ENCODE peak calls at places on chromosomes 12 and 14, in five cellular contexts. One of them, this sample, is unnamed.

GRCh38 chr12:96375173-96375572 is 25.1 kb downstream of the CDK17 start:
- DNase-seq in esophagus squamous epithelium: no peak
- DNase-seq in adrenal gland: no peak
- DNase-seq in lower leg skin: no peak
- DNase-seq in GM12878: no peak
- DNase-seq in this sample: peak

GRCh38 chr12:64656429-64656828 is 46.1 kb downstream of the RASSF3 start:
- DNase-seq in GM12878: no peak
- DNase-seq in adrenal gland: peak
- DNase-seq in esophagus squamous epithelium: no peak
- DNase-seq in lower leg skin: no peak
- DNase-seq in this sample: no peak

GRCh38 chr14:29148221-29148620 is 381.6 kb downstream of the FOXG1 start:
- DNase-seq in GM12878: no peak
- DNase-seq in lower leg skin: no peak
- DNase-seq in esophagus squamous epithelium: no peak
- DNase-seq in adrenal gland: no peak
- DNase-seq in this sample: no peak

GRCh38 chr14:65223636-65224035 is 121.3 kb upstream of the MAX start:
- DNase-seq in esophagus squamous epithelium: no peak
- DNase-seq in adrenal gland: no peak
- DNase-seq in GM12878: no peak
- DNase-seq in lower leg skin: no peak
- DNase-seq in this sample: no peak

GRCh38 chr12:131091976-131092691 is 138.4 kb downstream of the ADGRD1 start:
- DNase-seq in lower leg skin: no peak
- DNase-seq in GM12878: peak
- DNase-seq in esophagus squamous epithelium: no peak
- DNase-seq in adrenal gland: peak
- DNase-seq in this sample: no peak

GRCh38 chr12:111411187-111411764 is 5.6 kb downstream of the SH2B3 start:
- DNase-seq in lower leg skin: no peak
- DNase-seq in adrenal gland: peak
- DNase-seq in GM12878: no peak
- DNase-seq in esophagus squamous epithelium: no peak
- DNase-seq in this sample: no peak

GRCh38 chr12:96457191-96457930 is 32.0 kb upstream of the CFAP54 start:
- DNase-seq in esophagus squamous epithelium: no peak
- DNase-seq in GM12878: no peak
- DNase-seq in lower leg skin: no peak
- DNase-seq in adrenal gland: no peak
- DNase-seq in this sample: no peak

GRCh38 chr14:88521818-88522217 is 33.0 kb downstream of the PTPN21 start:
- DNase-seq in lower leg skin: no peak
- DNase-seq in esophagus squamous epithelium: no peak
- DNase-seq in adrenal gland: no peak
- DNase-seq in GM12878: no peak
- DNase-seq in this sample: no peak

GRCh38 chr14:20848316-20848954 is 42.8 kb upstream of the RNASE3 start:
- DNase-seq in adrenal gland: no peak
- DNase-seq in GM12878: no peak
- DNase-seq in lower leg skin: no peak
- DNase-seq in esophagus squamous epithelium: no peak
- DNase-seq in this sample: no peak

GRCh38 chr12:103813949-103814348 is 27.1 kb downstream of the NT5DC3 start:
- DNase-seq in lower leg skin: no peak
- DNase-seq in esophagus squamous epithelium: no peak
- DNase-seq in adrenal gland: no peak
- DNase-seq in GM12878: no peak
- DNase-seq in this sample: no peak

GRCh38 chr14:69769623-69770022 is 2.7 kb downstream of the SRSF5 start:
- DNase-seq in esophagus squamous epithelium: no peak
- DNase-seq in GM12878: no peak
- DNase-seq in lower leg skin: no peak
- DNase-seq in adrenal gland: peak
- DNase-seq in this sample: peak

GRCh38 chr14:69766984-69767368 is at the start of gene SRSF5:
- DNase-seq in esophagus squamous epithelium: peak
- DNase-seq in GM12878: peak
- DNase-seq in lower leg skin: peak
- DNase-seq in adrenal gland: peak
- DNase-seq in this sample: peak

GRCh38 chr14:69768873-69769272 is 1.9 kb downstream of the SRSF5 start:
- DNase-seq in esophagus squamous epithelium: no peak
- DNase-seq in lower leg skin: peak
- DNase-seq in adrenal gland: no peak
- DNase-seq in GM12878: no peak
- DNase-seq in this sample: no peak

GRCh38 chr14:69770559-69770958 is 3.6 kb downstream of the SRSF5 start:
- DNase-seq in esophagus squamous epithelium: no peak
- DNase-seq in GM12878: no peak
- DNase-seq in adrenal gland: no peak
- DNase-seq in lower leg skin: no peak
- DNase-seq in this sample: no peak

GRCh38 chr14:69767369-69767999 is 542 bp downstream of the SRSF5 start:
- DNase-seq in esophagus squamous epithelium: peak
- DNase-seq in lower leg skin: peak
- DNase-seq in adrenal gland: peak
- DNase-seq in GM12878: peak
- DNase-seq in this sample: peak
- TF ChIP-seq POLR2A in esophagus squamous epithelium: peak
- TF ChIP-seq POLR2A in lower leg skin: no peak
- TF ChIP-seq POLR2A in adrenal gland: peak
- TF ChIP-seq POLR2A in GM12878: peak
- TF ChIP-seq POLR2A in this sample: peak

GRCh38 chr14:91229743-91230200 is 14.7 kb downstream of the GPR68 start:
- DNase-seq in esophagus squamous epithelium: no peak
- DNase-seq in adrenal gland: no peak
- DNase-seq in GM12878: peak
- DNase-seq in lower leg skin: no peak
- DNase-seq in this sample: no peak
- TF ChIP-seq POLR2A in esophagus squamous epithelium: no peak
- TF ChIP-seq POLR2A in adrenal gland: no peak
- TF ChIP-seq POLR2A in GM12878: peak
- TF ChIP-seq POLR2A in lower leg skin: no peak
- TF ChIP-seq POLR2A in this sample: no peak

GRCh38 chr14:96217381-96217913 is 12.8 kb downstream of the BDKRB2 start:
- DNase-seq in GM12878: no peak
- DNase-seq in lower leg skin: no peak
- DNase-seq in adrenal gland: no peak
- DNase-seq in esophagus squamous epithelium: no peak
- DNase-seq in this sample: no peak

GRCh38 chr14:96215845-96216244 is 11.2 kb downstream of the BDKRB2 start:
- DNase-seq in adrenal gland: no peak
- DNase-seq in esophagus squamous epithelium: no peak
- DNase-seq in GM12878: no peak
- DNase-seq in lower leg skin: no peak
- DNase-seq in this sample: no peak

GRCh38 chr14:96213871-96214465 is 9.3 kb downstream of the BDKRB2 start:
- DNase-seq in lower leg skin: no peak
- DNase-seq in GM12878: no peak
- DNase-seq in adrenal gland: no peak
- DNase-seq in esophagus squamous epithelium: no peak
- DNase-seq in this sample: no peak

GRCh38 chr14:96212896-96213295 is 8.3 kb downstream of the BDKRB2 start:
- DNase-seq in GM12878: no peak
- DNase-seq in adrenal gland: no peak
- DNase-seq in esophagus squamous epithelium: no peak
- DNase-seq in lower leg skin: no peak
- DNase-seq in this sample: no peak

GRCh38 chr14:96216627-96217026 is 12.0 kb downstream of the BDKRB2 start:
- DNase-seq in GM12878: no peak
- DNase-seq in esophagus squamous epithelium: no peak
- DNase-seq in lower leg skin: no peak
- DNase-seq in adrenal gland: no peak
- DNase-seq in this sample: no peak
- TF ChIP-seq POLR2A in GM12878: no peak
- TF ChIP-seq POLR2A in esophagus squamous epithelium: no peak
- TF ChIP-seq POLR2A in lower leg skin: no peak
- TF ChIP-seq POLR2A in adrenal gland: no peak
- TF ChIP-seq POLR2A in this sample: no peak

DNA sequence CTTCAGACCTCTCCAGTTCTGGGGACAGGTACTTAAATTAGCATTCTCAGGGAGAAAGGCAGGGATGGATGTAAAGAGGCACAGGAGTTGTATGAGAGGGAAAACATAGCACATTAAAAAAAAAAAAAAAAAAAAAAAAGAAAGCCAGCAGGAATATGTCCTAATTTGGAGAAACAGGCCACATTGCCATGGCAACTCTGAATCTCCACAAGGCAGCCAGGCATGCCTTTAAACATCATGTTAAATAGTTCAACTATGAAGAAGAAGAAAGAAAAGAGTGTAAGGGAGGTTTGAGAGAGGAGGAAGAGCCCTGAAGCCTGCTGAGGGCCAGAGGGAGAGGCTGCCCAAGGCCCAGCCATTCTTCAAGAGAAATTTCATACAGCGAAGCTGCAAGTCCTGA is 145.7 kb downstream of the GRIN2B start:
- DNase-seq in adrenal gland: no peak
- DNase-seq in lower leg skin: no peak
- DNase-seq in esophagus squamous epithelium: no peak
- DNase-seq in GM12878: no peak
- DNase-seq in this sample: no peak
- TF ChIP-seq POLR2A in adrenal gland: no peak
- TF ChIP-seq POLR2A in lower leg skin: no peak
- TF ChIP-seq POLR2A in esophagus squamous epithelium: no peak
- TF ChIP-seq POLR2A in GM12878: no peak
- TF ChIP-seq POLR2A in this sample: no peak

GRCh38 chr12:630656-631632 is 32.3 kb downstream of the NINJ2 start:
- DNase-seq in GM12878: no peak
- DNase-seq in esophagus squamous epithelium: peak
- DNase-seq in adrenal gland: no peak
- DNase-seq in lower leg skin: no peak
- DNase-seq in this sample: peak
- TF ChIP-seq POLR2A in GM12878: peak
- TF ChIP-seq POLR2A in esophagus squamous epithelium: no peak
- TF ChIP-seq POLR2A in adrenal gland: no peak
- TF ChIP-seq POLR2A in lower leg skin: no peak
- TF ChIP-seq POLR2A in this sample: peak

GRCh38 chr12:101407054-101407437 is 526 bp downstream of the ARL1 start:
- DNase-seq in adrenal gland: no peak
- DNase-seq in lower leg skin: no peak
- DNase-seq in esophagus squamous epithelium: no peak
- DNase-seq in GM12878: no peak
- DNase-seq in this sample: no peak

GRCh38 chr12:101407438-101408345 is at the start of gene ARL1:
- DNase-seq in GM12878: peak
- DNase-seq in esophagus squamous epithelium: peak
- DNase-seq in adrenal gland: peak
- DNase-seq in lower leg skin: peak
- DNase-seq in this sample: peak
- TF ChIP-seq POLR2A in GM12878: peak
- TF ChIP-seq POLR2A in esophagus squamous epithelium: no peak
- TF ChIP-seq POLR2A in adrenal gland: peak
- TF ChIP-seq POLR2A in lower leg skin: no peak
- TF ChIP-seq POLR2A in this sample: peak